ENCODE peak calls at places on chromosomes 12 and 14, in six cellular contexts. V is IMR-90, B is body of pancreas, T is colonic mucosa, D is cardiac muscle cell, K is transverse colon. M is an unnamed sample.

GRCh38 chr12:48601013-48601756 is 31.3 kb upstream of the LALBA start:
- DNase-seq in T (no peak), B (no peak), D (peak; percentile 15), K (no peak), V (peak; percentile 47), M (no peak)

GRCh38 chr14:52055215-52055614 is 13.6 kb downstream of the NID2 start:
- DNase-seq in B (no peak), D (no peak), V (peak; percentile 43), T (no peak), K (no peak), M (no peak)

GRCh38 chr12:78002878-78003277 is 172.2 kb downstream of the NAV3 start:
- DNase-seq in T (no peak), B (no peak), D (peak; percentile 63), K (no peak), V (peak; percentile 15), M (no peak)

GRCh38 chr12:57469334-57470164 is 10.0 kb downstream of the GLI1 start:
- DNase-seq in T (no peak), D (no peak), K (no peak), V (no peak), B (no peak), M (no peak)

GRCh38 chr12:20376984-20377383 is 8.6 kb downstream of the PDE3A start:
- DNase-seq in V (peak; percentile 30), D (peak; percentile 51), B (no peak), K (no peak), T (no peak), M (no peak)

GRCh38 chr14:71089974-71090373 is 182.7 kb downstream of the PCNX1 start:
- DNase-seq in D (peak; percentile 30), B (no peak), T (no peak), K (no peak), V (peak; percentile 49), M (no peak)

GRCh38 chr14:77707724-77708408 is at the start of the genes ALKBH1 and SLIRP:
- DNase-seq in T (peak; percentile 93), D (peak; percentile 78), V (peak; percentile 72), B (peak; percentile 86), K (peak; percentile 90), M (peak; percentile 92)

GRCh38 chr12:15575797-15576560 is 213.2 kb downstream of the EPS8 start:
- DNase-seq in D (no peak), T (no peak), K (no peak), B (no peak), V (no peak), M (peak; percentile 46)

GRCh38 chr14:22939684-22940083 is 10.5 kb upstream of the PRMT5 start:
- DNase-seq in V (peak; percentile 86), B (no peak), D (no peak), T (no peak), K (no peak), M (no peak)

GRCh38 chr14:104746071-104746545 is 6.8 kb upstream of the SIVA1 start:
- DNase-seq in K (no peak), V (no peak), D (no peak), T (no peak), B (no peak), M (no peak)

GRCh38 chr14:21617614-21618013 is 17.1 kb downstream of the OR10G2 start:
- DNase-seq in D (no peak), V (no peak), K (no peak), T (no peak), B (no peak), M (no peak)

GRCh38 chr14:40467969-40468368 is 1035.7 kb upstream of the FBXO33 start:
- DNase-seq in K (no peak), D (no peak), V (no peak), T (no peak), B (no peak), M (no peak)

GRCh38 chr12:105107497-105108371 is at the start of gene WASHC4:
- DNase-seq in K (peak; percentile 96), D (peak; percentile 94), T (peak; percentile 97), V (peak; percentile 85), B (peak; percentile 94), M (peak; percentile 95)

GRCh38 chr12:121676190-121676589 is 6.7 kb upstream of the MORN3 start:
- DNase-seq in K (no peak), D (no peak), B (no peak), T (no peak), V (no peak), M (no peak)

GRCh38 chr14:77376380-77376770 is 519 bp downstream of the TMED8 start:
- DNase-seq in B (peak; percentile 5), T (peak; percentile 34), D (no peak), V (no peak), K (peak; percentile 26), M (peak; percentile 20)

GRCh38 chr14:59631237-59631636 is 54.6 kb upstream of the CCDC175 start:
- DNase-seq in B (no peak), K (no peak), V (no peak), D (peak; percentile 2), T (no peak), M (no peak)

DNA sequence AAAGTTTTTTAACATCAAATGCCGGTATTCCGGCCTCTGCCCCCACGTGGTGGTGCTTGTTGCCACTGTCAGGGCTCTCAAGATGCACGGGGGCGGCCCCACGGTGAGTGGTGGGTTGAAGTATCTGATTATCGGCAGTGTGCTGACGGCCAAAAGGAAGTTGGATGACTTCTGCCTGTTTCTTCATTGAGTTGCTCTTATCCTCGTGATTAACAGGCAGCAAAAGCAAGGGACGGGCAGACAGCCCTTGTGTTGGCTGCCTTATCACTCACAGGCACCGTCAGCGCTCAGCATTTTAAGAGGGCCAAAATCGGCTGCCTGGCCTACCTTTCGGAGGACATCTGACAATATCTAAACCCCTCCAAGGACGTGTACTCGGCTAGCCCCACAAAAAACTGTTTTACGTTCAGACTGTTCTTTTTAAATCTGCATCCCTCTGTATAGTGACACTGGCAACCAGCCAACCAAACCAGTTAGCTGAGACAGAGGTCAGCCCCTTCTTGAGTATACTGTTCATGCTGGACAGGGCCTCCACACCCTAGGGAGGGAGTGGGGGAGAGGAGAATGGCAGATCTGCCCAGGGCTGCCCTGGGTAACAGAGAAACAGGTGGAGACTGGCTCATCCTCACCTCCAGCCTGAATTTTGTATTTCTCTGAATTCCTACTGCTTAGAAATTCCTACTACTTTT is 22.9 kb upstream of the AKAP5 start:
- DNase-seq in B (no peak), T (no peak), D (peak; percentile 56), V (no peak), K (no peak), M (no peak)
- H3K27ac ChIP-seq in B (no peak overlapping the region), T (no peak overlapping the region), D (peak overlapping the region; percentile 67), V (no peak overlapping the region), K (no peak overlapping the region), M (no peak overlapping the region)

GRCh38 chr14:28774764-28775738 is 8.5 kb downstream of the FOXG1 start:
- DNase-seq in B (no peak), V (no peak), K (no peak), T (no peak), D (no peak), M (no peak)

GRCh38 chr14:28776482-28777266 is 10.1 kb downstream of the FOXG1 start:
- DNase-seq in K (no peak), B (no peak), T (no peak), V (no peak), D (no peak), M (no peak)

GRCh38 chr14:28779416-28779941 is 12.9 kb downstream of the FOXG1 start:
- DNase-seq in D (no peak), K (no peak), B (no peak), T (no peak), V (no peak), M (no peak)

GRCh38 chr14:28778718-28779117 is 12.1 kb downstream of the FOXG1 start:
- DNase-seq in T (no peak), D (no peak), K (no peak), B (no peak), V (no peak), M (no peak)

GRCh38 chr14:28777773-28778606 is 11.4 kb downstream of the FOXG1 start:
- DNase-seq in B (no peak), K (no peak), D (no peak), T (no peak), V (no peak), M (no peak)
- H3K27ac ChIP-seq in B (no peak overlapping the region), K (no peak overlapping the region), D (no peak overlapping the region), T (no peak overlapping the region), V (no peak overlapping the region), M (no peak overlapping the region)

DNA sequence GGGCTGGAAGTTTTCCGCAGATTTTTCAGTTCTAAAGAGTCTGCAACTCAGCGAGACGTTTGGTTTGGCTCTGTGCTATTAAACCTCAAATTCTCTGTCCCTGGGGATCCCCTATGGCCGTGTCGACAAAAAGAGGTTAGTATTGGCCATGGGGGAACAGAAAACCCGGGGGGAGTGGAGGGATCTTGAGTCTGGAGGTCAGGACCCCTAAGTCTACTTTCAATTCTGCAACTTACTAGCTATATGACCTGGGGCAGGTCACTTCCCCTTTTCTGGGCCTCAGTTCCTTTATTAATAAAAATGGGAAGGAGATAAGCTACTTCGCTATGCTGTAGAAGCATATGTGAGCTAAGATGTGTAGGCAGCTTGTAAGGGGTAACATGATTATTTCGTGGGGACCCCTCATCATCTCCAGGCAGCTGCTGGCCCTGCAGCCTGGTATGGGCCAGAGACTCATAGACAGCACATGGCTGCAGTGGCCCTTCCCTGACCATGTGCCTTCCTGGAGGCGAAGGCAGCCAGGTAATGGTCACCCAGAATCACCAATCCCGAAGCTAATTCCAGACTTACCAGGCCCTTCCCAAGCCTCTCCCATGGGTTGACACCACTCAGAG is 8.6 kb downstream of the ASB2 start:
- DNase-seq in K (peak; percentile 31), T (no peak), B (peak; percentile 23), V (no peak), D (no peak), M (no peak)
- H3K27ac ChIP-seq in K (peak overlapping the region; percentile 1), T (no peak overlapping the region), B (no peak overlapping the region), V (no peak overlapping the region), D (no peak overlapping the region), M (no peak overlapping the region)

DNA sequence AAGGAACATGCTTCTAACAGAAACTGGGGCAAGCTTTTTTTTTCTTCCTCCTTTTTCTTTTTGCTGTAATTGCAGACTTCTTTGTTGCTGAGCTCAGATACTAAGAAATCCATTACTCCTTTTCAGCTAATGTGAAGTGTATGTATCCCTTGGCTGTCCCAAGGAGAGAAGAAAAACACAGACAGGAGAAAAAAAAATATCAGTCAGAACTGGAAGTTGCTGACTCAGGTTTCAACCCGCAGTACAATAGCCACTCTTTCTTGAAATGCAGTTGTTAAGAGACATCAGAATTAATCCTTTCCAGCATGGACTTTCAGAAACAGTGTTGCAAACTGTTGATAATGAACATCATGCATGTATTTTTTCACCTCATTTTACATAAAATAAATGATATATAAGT is 1248.5 kb downstream of the LRFN5 start:
- DNase-seq in T (no peak), V (peak; percentile 2), B (no peak), K (no peak), D (peak; percentile 2), M (no peak)
- H3K27ac ChIP-seq in T (no peak overlapping the region), V (no peak overlapping the region), B (no peak overlapping the region), K (no peak overlapping the region), D (no peak overlapping the region), M (no peak overlapping the region)

GRCh38 chr12:68065163-68065562 is 75.9 kb downstream of the IFNG-AS1 start:
- DNase-seq in V (no peak), K (no peak), D (no peak), B (no peak), T (no peak), M (no peak)
- H3K27ac ChIP-seq in V (no peak overlapping the region), K (no peak overlapping the region), D (no peak overlapping the region), B (no peak overlapping the region), T (no peak overlapping the region), M (no peak overlapping the region)